ENCODE peak calls at places on chromosomes 5 and 9, in four cellular contexts. K, X, V and P are unnamed samples.

GRCh38 chr5:73176250-73176649 is 3.3 kb downstream of the TMEM174 start:
- DNase-seq in K (no peak), X (no peak), V (no peak), P (no peak)

GRCh38 chr9:73156593-73157187 is 5.0 kb downstream of the ANXA1 start:
- DNase-seq in K (no peak), X (no peak), V (no peak), P (no peak)

GRCh38 chr5:60259730-60260129 is 366.2 kb upstream of the PDE4D start:
- DNase-seq in K (no peak), X (no peak), V (no peak), P (no peak)

GRCh38 chr5:103224118-103224893 is 34.3 kb upstream of the MACIR start:
- DNase-seq in K (peak), X (peak), V (peak), P (peak)

GRCh38 chr5:65796269-65796668 is 74.3 kb downstream of the NLN start:
- DNase-seq in K (no peak), X (no peak), V (no peak), P (no peak)

GRCh38 chr9:136567651-136568287 is 21.9 kb upstream of the NOTCH1 start:
- DNase-seq in K (peak), X (peak), V (no peak), P (peak)

GRCh38 chr5:14488697-14489096 is 92.9 kb upstream of the OTULINL start:
- DNase-seq in K (no peak), X (no peak), V (no peak), P (no peak)

GRCh38 chr9:96486351-96487029 is 36.5 kb downstream of the HABP4 start:
- DNase-seq in K (no peak), X (no peak), V (no peak), P (no peak)

GRCh38 chr5:150626853-150627276 is 13.6 kb upstream of the SYNPO start:
- DNase-seq in K (no peak), X (no peak), V (no peak), P (no peak)

GRCh38 chr9:38038307-38039089 is 30.5 kb downstream of the SHB start:
- DNase-seq in K (peak), X (no peak), V (no peak), P (no peak)

GRCh38 chr5:160649304-160649703 is 202.7 kb downstream of the ATP10B start:
- DNase-seq in K (no peak), X (peak), V (no peak), P (peak)

GRCh38 chr5:55159763-55160492 is at the start of gene GPX8:
- DNase-seq in K (peak), X (peak), V (no peak), P (peak)

GRCh38 chr5:143605403-143606005 is 202.0 kb upstream of the NR3C1 start:
- DNase-seq in K (no peak), X (no peak), V (peak), P (no peak)

GRCh38 chr5:148776780-148777179 is 49.6 kb upstream of the ADRB2 start:
- DNase-seq in K (no peak), X (no peak), V (no peak), P (no peak)

GRCh38 chr9:118529210-118529609 is 825.0 kb downstream of the TLR4 start:
- DNase-seq in K (no peak), X (no peak), V (no peak), P (no peak)

GRCh38 chr9:120839146-120839545 is 3.6 kb downstream of the PSMD5 start:
- DNase-seq in K (no peak), X (no peak), V (no peak), P (no peak)

GRCh38 chr5:160245506-160246100 is 16.3 kb downstream of the FABP6 start:
- DNase-seq in K (no peak), X (no peak), V (no peak), P (no peak)

GRCh38 chr9:22383720-22384119 is 62.9 kb upstream of the DMRTA1 start:
- DNase-seq in K (no peak), X (no peak), V (no peak), P (no peak)

GRCh38 chr5:179762781-179763176 is 30.2 kb downstream of the MAML1 start:
- DNase-seq in K (no peak), X (no peak), V (no peak), P (no peak)

GRCh38 chr5:74261906-74262305 is 378.6 kb downstream of the ENC1 start:
- DNase-seq in K (no peak), X (no peak), V (no peak), P (no peak)

GRCh38 chr5:83306572-83307241 is 164.8 kb upstream of the VCAN start:
- DNase-seq in K (no peak), X (no peak), V (peak), P (no peak)

GRCh38 chr9:94144394-94144793 is 60.1 kb downstream of the PTPDC1 start:
- DNase-seq in K (no peak), X (no peak), V (no peak), P (no peak)

GRCh38 chr5:95862636-95863382 is 40.3 kb upstream of the GLRX start:
- DNase-seq in K (no peak), X (peak), V (no peak), P (no peak)

GRCh38 chr5:136012041-136012804 is 16.6 kb upstream of the TGFBI start:
- DNase-seq in K (no peak), X (no peak), V (no peak), P (no peak)

GRCh38 chr5:4387295-4387694 is 752.8 kb upstream of the ADAMTS16 start:
- DNase-seq in K (no peak), X (no peak), V (no peak), P (no peak)

GRCh38 chr5:169168288-169168687 is 132.7 kb downstream of the SLIT3 start:
- DNase-seq in K (no peak), X (no peak), V (no peak), P (no peak)

GRCh38 chr5:133201310-133201709 is 149.5 kb downstream of the HSPA4 start:
- DNase-seq in K (no peak), X (no peak), V (no peak), P (no peak)

GRCh38 chr5:81819556-81820314 is 68.8 kb upstream of the SSBP2 start:
- DNase-seq in K (peak), X (no peak), V (no peak), P (no peak)

GRCh38 chr9:69283003-69283402 is 42.0 kb upstream of the ENTREP1 start:
- DNase-seq in K (no peak), X (no peak), V (no peak), P (no peak)

GRCh38 chr5:113034182-113034773 is 57.7 kb downstream of the DCP2 start:
- DNase-seq in K (no peak), X (no peak), V (no peak), P (no peak)

GRCh38 chr9:106449528-106449927 is 413.4 kb upstream of the ZNF462 start:
- DNase-seq in K (no peak), X (no peak), V (no peak), P (no peak)

GRCh38 chr9:71552480-71552879 is 215.8 kb downstream of the CEMIP2 start:
- DNase-seq in K (no peak), X (no peak), V (no peak), P (peak)

GRCh38 chr9:81470864-81471263 is 218.5 kb downstream of the TLE1 start:
- DNase-seq in K (no peak), X (no peak), V (no peak), P (no peak)

GRCh38 chr5:126267435-126267834 is 155.8 kb upstream of the GRAMD2B start:
- DNase-seq in K (no peak), X (peak), V (no peak), P (no peak)

GRCh38 chr5:91282210-91282609 is 100.9 kb downstream of the ARRDC3 start:
- DNase-seq in K (no peak), X (no peak), V (no peak), P (no peak)

GRCh38 chr9:136543830-136544548 is 1.9 kb downstream of the NOTCH1 start:
- DNase-seq in K (no peak), X (peak), V (no peak), P (no peak)

DNA sequence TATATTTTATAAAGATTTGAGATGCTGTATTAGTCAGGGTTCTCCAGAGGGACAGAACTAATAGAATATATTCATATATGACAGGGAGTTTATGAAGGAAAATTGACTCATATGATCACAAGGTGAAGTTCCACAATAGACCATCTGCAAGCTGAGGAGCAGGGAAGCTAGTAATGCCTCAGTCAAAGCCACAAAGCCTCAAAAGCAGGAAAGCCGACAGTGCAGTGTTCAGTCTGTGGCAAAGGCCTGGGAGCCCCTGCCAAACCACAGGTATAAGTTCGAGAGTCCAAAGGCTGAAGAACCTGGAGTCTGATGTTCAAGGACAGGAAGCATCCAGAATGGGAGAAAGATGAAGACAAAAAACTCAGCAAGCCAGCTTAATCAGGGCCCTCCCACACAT is 382.2 kb downstream of the LRRC70 start:
- DNase-seq in K (no peak), X (no peak), V (no peak), P (no peak)
- TF ChIP-seq NR2C2 in K (no peak), X (no peak), V (no peak), P (no peak)

DNA sequence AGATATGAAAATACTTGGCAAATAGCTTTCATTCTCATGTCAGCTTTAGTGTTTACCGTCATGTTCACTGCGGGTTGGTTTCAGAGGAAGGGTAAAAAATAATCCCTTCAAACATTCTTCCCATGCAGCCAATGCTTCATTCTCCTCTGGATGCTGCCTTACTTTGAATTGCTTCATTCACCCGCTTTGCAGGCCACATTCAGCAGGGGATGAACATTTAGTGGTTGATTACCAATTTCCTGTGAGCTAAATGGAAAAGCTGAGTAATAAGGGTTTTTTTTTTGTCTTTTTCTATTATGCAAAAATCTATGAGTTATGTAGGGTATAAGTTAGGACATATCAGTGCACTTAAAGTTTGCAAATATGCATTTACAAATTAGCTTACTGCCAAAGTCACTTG is 96.3 kb upstream of the MEF2C start:
- DNase-seq in K (no peak), X (no peak), V (peak), P (no peak)
- TF ChIP-seq NR2C2 in K (no peak), X (no peak), V (no peak), P (no peak)

GRCh38 chr5:176831026-176831423 is 20.7 kb downstream of the UNC5A start:
- DNase-seq in K (no peak), X (no peak), V (no peak), P (no peak)
- TF ChIP-seq NR2C2 in K (no peak), X (no peak), V (no peak), P (no peak)

DNA sequence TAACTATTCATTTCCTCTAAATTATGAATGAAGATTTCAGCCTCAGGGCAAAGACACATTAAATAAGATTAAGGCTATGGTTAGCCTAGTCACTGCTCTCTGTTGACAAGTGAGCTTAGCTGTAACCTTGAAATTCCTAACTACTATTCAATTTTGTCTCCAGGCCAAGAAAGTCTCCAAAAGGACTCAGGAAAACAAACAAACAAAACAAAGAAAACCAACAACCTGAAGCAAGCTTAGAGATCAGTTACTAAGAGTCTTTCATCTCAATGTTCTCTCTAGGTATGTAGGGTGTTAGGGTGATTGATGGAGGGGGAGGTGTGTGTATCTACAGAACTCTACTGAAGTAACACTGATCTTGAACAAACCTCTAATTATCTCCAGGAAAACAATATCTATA is 9.6 kb upstream of the CTNNAL1 start:
- DNase-seq in K (no peak), X (peak), V (no peak), P (no peak)
- TF ChIP-seq NR2C2 in K (no peak), X (no peak), V (no peak), P (no peak)

GRCh38 chr9:109600142-109600541 is 102.0 kb upstream of the PTPN3 start:
- DNase-seq in K (no peak), X (no peak), V (no peak), P (no peak)
- TF ChIP-seq NR2C2 in K (no peak), X (no peak), V (no peak), P (no peak)